ENCODE peak calls at places on chromosomes 5 and 9, in ten cellular contexts. U, Q, Y, F, M, G, A, C, R and I are unnamed samples.

GRCh38 chr5:173175523-173175922 is 31.2 kb downstream of the BNIP1 start:
- DNase-seq in U (no peak), Q (no peak), Y (no peak), F (no peak), M (no peak), G (no peak), A (no peak), C (no peak), R (no peak), I (no peak)

GRCh38 chr9:86947146-86948081 is at the start of gene GAS1:
- DNase-seq in U (peak; percentile 86), Q (peak; percentile 88), Y (peak; percentile 93), F (peak; percentile 84), M (peak; percentile 97), G (peak; percentile 80), A (peak; percentile 88), C (peak; percentile 57), R (peak; percentile 95), I (peak; percentile 54)

GRCh38 chr5:127838661-127839060 is 135.5 kb downstream of the CCDC192 start:
- DNase-seq in U (no peak), Q (no peak), Y (peak; percentile 39), F (peak; percentile 22), M (peak; percentile 48), G (no peak), A (no peak), C (no peak), R (peak; percentile 71), I (peak; percentile 49)

GRCh38 chr9:132572921-132573320 is 9.5 kb upstream of the BARHL1 start:
- DNase-seq in U (no peak), Q (no peak), Y (peak; percentile 4), F (peak; percentile 31), M (peak; percentile 23), G (no peak), A (no peak), C (no peak), R (peak; percentile 26), I (no peak)

GRCh38 chr5:79032031-79032711 is 37.3 kb downstream of the DMGDH start:
- DNase-seq in U (no peak), Q (no peak), Y (peak; percentile 35), F (no peak), M (no peak), G (no peak), A (no peak), C (no peak), R (no peak), I (no peak)

GRCh38 chr5:177071671-177072385 is 14.9 kb upstream of the FGFR4 start:
- DNase-seq in U (peak; percentile 82), Q (no peak), Y (peak; percentile 68), F (peak; percentile 83), M (peak; percentile 82), G (peak; percentile 97), A (peak; percentile 54), C (no peak), R (peak; percentile 88), I (no peak)

GRCh38 chr5:91955610-91956009 is 572.5 kb upstream of the ARRDC3 start:
- DNase-seq in U (no peak), Q (no peak), Y (peak; percentile 30), F (no peak), M (no peak), G (no peak), A (no peak), C (no peak), R (no peak), I (no peak)

GRCh38 chr5:66720776-66721175 is 124.6 kb downstream of the MAST4 start:
- DNase-seq in U (no peak), Q (no peak), Y (no peak), F (no peak), M (no peak), G (no peak), A (no peak), C (no peak), R (no peak), I (no peak)

GRCh38 chr5:172133359-172134029 is 54.5 kb downstream of the STK10 start:
- DNase-seq in U (no peak), Q (peak; percentile 81), Y (peak; percentile 96), F (peak; percentile 94), M (peak; percentile 98), G (no peak), A (no peak), C (peak; percentile 53), R (peak; percentile 95), I (peak; percentile 97)

GRCh38 chr5:58075907-58076306 is 384.0 kb downstream of the PLK2 start:
- DNase-seq in U (no peak), Q (no peak), Y (no peak), F (no peak), M (no peak), G (no peak), A (no peak), C (no peak), R (no peak), I (no peak)

DNA sequence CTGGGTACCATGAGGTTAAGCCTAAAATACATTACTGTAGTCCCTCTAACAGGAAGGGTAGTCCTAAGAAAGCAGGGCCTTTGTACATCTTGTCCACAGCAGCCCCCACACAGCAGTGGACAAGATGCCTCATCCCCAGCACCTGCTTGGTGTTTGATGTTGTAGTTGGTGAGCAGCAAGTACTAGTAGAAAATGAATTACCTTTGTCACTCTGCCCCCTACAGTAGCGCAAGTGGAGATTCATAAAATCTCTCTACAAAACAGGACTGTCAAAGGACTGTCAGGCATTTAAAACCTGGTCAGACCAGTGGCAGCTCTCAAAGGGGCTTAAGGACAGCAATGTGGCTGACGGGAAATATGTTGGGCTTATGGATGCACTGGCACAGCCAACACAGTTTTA is 122.5 kb downstream of the TMEM174 start:
- DNase-seq in U (no peak), Q (no peak), Y (no peak), F (no peak), M (no peak), G (no peak), A (no peak), C (no peak), R (no peak), I (no peak)
- TF ChIP-seq CTCF in U (no peak), Q (no peak), Y (no peak), F (no peak), M (no peak), G (no peak), A (no peak), C (no peak), R (no peak), I (no peak)

GRCh38 chr9:93427655-93428379 is 23.7 kb upstream of the FAM120A start:
- DNase-seq in U (no peak), Q (no peak), Y (no peak), F (no peak), M (no peak), G (peak; percentile 79), A (no peak), C (no peak), R (no peak), I (no peak)
- TF ChIP-seq CTCF in U (peak; percentile 26), Q (no peak), Y (peak; percentile 23), F (peak; percentile 48), M (peak; percentile 34), G (no peak), A (no peak), C (no peak), R (no peak), I (peak; percentile 21)

DNA sequence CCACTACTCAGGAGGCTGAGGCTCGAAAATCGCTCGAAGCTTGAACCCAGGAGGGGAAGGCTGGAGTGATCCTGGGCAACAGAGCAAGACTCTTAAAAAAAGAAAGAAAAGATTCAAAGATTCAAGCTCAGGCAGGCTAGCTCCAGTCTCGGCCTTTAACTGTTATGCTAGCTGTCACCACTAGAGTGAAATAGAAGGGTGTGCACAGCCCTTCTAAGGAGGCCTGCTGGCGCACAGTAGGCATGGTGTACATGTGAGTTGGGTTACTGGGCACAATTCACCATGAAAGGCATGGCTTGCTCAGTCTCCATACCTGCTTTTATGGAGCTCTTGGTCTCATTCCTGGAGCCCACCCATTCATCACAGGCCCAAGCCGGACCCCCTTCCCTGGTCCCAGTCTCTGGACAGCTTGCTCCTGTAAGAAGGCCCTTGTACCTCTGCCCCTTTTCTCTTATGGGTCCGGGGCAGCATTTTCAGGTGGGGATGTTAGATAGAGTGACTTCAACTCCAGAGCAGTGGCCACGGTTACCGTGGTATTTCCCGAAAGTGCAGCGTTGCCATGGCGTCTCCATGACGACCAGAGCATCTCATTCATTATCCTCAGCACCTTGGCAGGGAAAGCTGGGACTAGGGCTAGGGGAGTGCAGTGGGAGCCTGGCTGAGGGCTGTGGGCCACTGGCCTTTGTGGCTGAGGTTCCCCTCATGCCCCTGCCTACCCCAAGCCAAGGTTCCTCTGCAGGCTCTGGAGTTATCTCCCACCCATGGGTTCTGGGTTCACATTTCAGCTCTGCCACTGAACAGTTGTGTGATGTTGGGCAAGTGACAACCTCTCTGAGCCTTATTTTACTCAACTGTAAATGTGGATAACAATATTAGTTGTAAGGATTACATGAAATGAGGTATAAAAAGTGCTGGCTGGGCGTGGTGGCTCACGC is 5.7 kb downstream of the NDST1 start:
- DNase-seq in U (no peak), Q (no peak), Y (peak; percentile 50), F (no peak), M (peak; percentile 26), G (peak; percentile 40), A (no peak), C (no peak), R (no peak), I (no peak)
- TF ChIP-seq CTCF in U (peak; percentile 6), Q (no peak), Y (no peak), F (peak; percentile 60), M (peak; percentile 13), G (no peak), A (no peak), C (no peak), R (peak; percentile 11), I (peak; percentile 24)

GRCh38 chr9:109248133-109248581 is 72.7 kb downstream of the EPB41L4B start:
- DNase-seq in U (no peak), Q (no peak), Y (peak; percentile 25), F (peak; percentile 4), M (peak; percentile 15), G (no peak), A (no peak), C (no peak), R (peak; percentile 21), I (no peak)
- TF ChIP-seq CTCF in U (no peak), Q (no peak), Y (no peak), F (peak; percentile 32), M (peak; percentile 4), G (no peak), A (no peak), C (no peak), R (peak; percentile 10), I (no peak)

GRCh38 chr5:139650031-139650688 is 2.0 kb downstream of the CXXC5 start:
- DNase-seq in U (peak; percentile 33), Q (peak; percentile 47), Y (no peak), F (no peak), M (no peak), G (no peak), A (no peak), C (peak; percentile 56), R (no peak), I (no peak)
- TF ChIP-seq CTCF in U (peak; percentile 27), Q (no peak), Y (peak; percentile 36), F (peak; percentile 59), M (no peak), G (peak; percentile 17), A (peak; percentile 59), C (peak; percentile 47), R (peak; percentile 24), I (peak; percentile 27)

GRCh38 chr5:141960018-141960417 is 2.0 kb upstream of the PCDH12 start:
- DNase-seq in U (peak; percentile 34), Q (no peak), Y (no peak), F (no peak), M (no peak), G (no peak), A (no peak), C (no peak), R (no peak), I (no peak)
- TF ChIP-seq CTCF in U (peak; percentile 61), Q (no peak), Y (peak; percentile 31), F (peak; percentile 49), M (peak; percentile 27), G (no peak), A (no peak), C (no peak), R (peak; percentile 37), I (no peak)

GRCh38 chr5:157584628-157585027 is 9.1 kb upstream of the ADAM19 start:
- DNase-seq in U (no peak), Q (no peak), Y (no peak), F (no peak), M (no peak), G (no peak), A (no peak), C (no peak), R (no peak), I (no peak)
- TF ChIP-seq CTCF in U (no peak), Q (no peak), Y (no peak), F (no peak), M (no peak), G (no peak), A (no peak), C (no peak), R (no peak), I (no peak)